ENCODE peak calls at places on chromosomes 4 and X, in eight cellular contexts. M, A, U, T, G, J, C and F are unnamed samples.

GRCh38 chr4:142267101-142267500 is 579.0 kb downstream of the INPP4B start:
- DNase-seq in M (no peak), A (no peak), U (no peak), T (no peak), G (no peak), J (no peak), C (no peak), F (no peak)

GRCh38 chr4:145557720-145558119 is 61.5 kb upstream of the MMAA start:
- DNase-seq in M (peak), A (peak), U (peak), T (peak), G (no peak), J (peak), C (peak), F (peak)

GRCh38 chrX:69314436-69315348 is 149.4 kb upstream of the PJA1 start:
- DNase-seq in M (no peak), A (no peak), U (no peak), T (no peak), G (no peak), J (no peak), C (no peak), F (no peak)

GRCh38 chr4:27886075-27886474 is 1025.4 kb downstream of the STIM2 start:
- DNase-seq in M (no peak), A (no peak), U (no peak), T (no peak), G (no peak), J (no peak), C (no peak), F (no peak)

GRCh38 chrX:136780738-136781137 is at the start of gene ARHGEF6:
- DNase-seq in M (no peak), A (no peak), U (peak), T (no peak), G (no peak), J (no peak), C (no peak), F (no peak)

GRCh38 chrX:2502120-2502667 is 1.4 kb upstream of the DHRSX start:
- DNase-seq in M (no peak), A (no peak), U (no peak), T (no peak), G (no peak), J (no peak), C (no peak), F (no peak)

GRCh38 chr4:111494971-111495370 is 650.3 kb upstream of the FAM241A start:
- DNase-seq in M (no peak), A (no peak), U (no peak), T (no peak), G (no peak), J (no peak), C (no peak), F (no peak)

GRCh38 chr4:132557660-132558059 is 591.4 kb upstream of the PCDH10 start:
- DNase-seq in M (no peak), A (no peak), U (no peak), T (peak), G (no peak), J (no peak), C (no peak), F (no peak)

GRCh38 chr4:158826882-158827281 is 58.1 kb downstream of the FNIP2 start:
- DNase-seq in M (no peak), A (peak), U (no peak), T (no peak), G (no peak), J (no peak), C (no peak), F (no peak)

GRCh38 chr4:61714387-61714890 is 514.3 kb downstream of the ADGRL3 start:
- DNase-seq in M (no peak), A (no peak), U (no peak), T (no peak), G (no peak), J (no peak), C (no peak), F (no peak)

GRCh38 chr4:115042496-115042895 is 70.9 kb downstream of the NDST4 start:
- DNase-seq in M (no peak), A (peak), U (no peak), T (peak), G (no peak), J (no peak), C (no peak), F (no peak)

GRCh38 chrX:150680974-150681373 is 12.2 kb upstream of the MTMR1 start:
- DNase-seq in M (no peak), A (peak), U (no peak), T (peak), G (no peak), J (no peak), C (no peak), F (no peak)

GRCh38 chr4:8007581-8007980 is 67.9 kb upstream of the AFAP1 start:
- DNase-seq in M (no peak), A (no peak), U (no peak), T (no peak), G (no peak), J (no peak), C (no peak), F (no peak)

GRCh38 chr4:53055274-53055673 is 193.2 kb downstream of the RASL11B start:
- DNase-seq in M (no peak), A (peak), U (no peak), T (no peak), G (no peak), J (no peak), C (no peak), F (no peak)

GRCh38 chr4:183959349-183959748 is 54.2 kb downstream of the STOX2 start:
- DNase-seq in M (no peak), A (no peak), U (no peak), T (no peak), G (no peak), J (no peak), C (no peak), F (no peak)

GRCh38 chr4:2007804-2008670 is 737 bp downstream of the NELFA start:
- DNase-seq in M (peak), A (no peak), U (no peak), T (peak), G (no peak), J (no peak), C (peak), F (no peak)

GRCh38 chr4:88791274-88791673 is 93.6 kb upstream of the NAP1L5 start:
- DNase-seq in M (no peak), A (peak), U (peak), T (no peak), G (no peak), J (no peak), C (no peak), F (no peak)

GRCh38 chrX:132613801-132614200 is 125.0 kb upstream of the MBNL3 start:
- DNase-seq in M (no peak), A (no peak), U (no peak), T (no peak), G (no peak), J (no peak), C (no peak), F (no peak)

GRCh38 chrX:132612990-132613564 is 124.2 kb upstream of the MBNL3 start:
- DNase-seq in M (peak), A (peak), U (peak), T (peak), G (no peak), J (no peak), C (peak), F (peak)

GRCh38 chrX:132614297-132614696 is 125.5 kb upstream of the MBNL3 start:
- DNase-seq in M (no peak), A (no peak), U (peak), T (peak), G (no peak), J (no peak), C (no peak), F (no peak)

GRCh38 chrX:132618810-132619209 is 130.0 kb upstream of the MBNL3 start:
- DNase-seq in M (no peak), A (no peak), U (no peak), T (no peak), G (no peak), J (no peak), C (no peak), F (no peak)

DNA sequence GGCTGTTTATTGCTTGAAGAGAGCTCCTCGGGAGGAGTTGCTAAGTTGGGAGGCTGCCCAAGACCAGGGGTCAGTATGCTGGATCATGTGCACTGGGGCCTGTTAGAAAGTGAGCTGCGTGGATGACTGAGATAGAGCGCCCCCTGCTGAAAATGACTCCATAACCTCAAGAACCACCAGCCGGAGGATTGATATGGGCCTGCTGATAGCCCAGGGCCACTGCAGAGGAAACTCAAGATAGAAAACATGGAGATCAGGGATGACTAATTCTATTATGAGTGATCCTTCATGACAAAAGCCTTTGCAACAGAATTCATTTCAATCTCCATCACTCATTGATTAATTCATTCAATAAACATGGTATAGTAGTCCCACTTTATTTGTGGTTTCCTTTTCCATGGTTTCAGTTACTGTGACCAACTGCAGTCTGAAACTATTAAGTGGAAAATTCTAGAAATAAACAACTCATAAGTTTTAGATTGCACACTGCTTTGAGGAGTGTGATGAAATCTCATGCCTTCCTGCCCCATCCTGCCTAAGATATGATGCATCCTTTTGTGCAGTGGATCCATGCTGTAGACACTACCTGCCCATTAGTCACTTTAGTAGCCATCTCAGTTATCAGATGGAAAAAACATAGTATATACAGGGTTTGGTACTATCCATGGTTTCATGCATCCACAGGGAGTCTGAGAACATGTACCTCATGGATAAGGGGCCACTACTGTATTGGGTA is 126.7 kb upstream of the MBNL3 start:
- DNase-seq in M (peak), A (peak), U (peak), T (peak), G (no peak), J (no peak), C (peak), F (peak)
- TF ChIP-seq CTCF in M (peak), A (peak), U (peak), T (peak), G (peak), J (peak), C (peak), F (peak)

GRCh38 chrX:86137071-86137470 is 11.2 kb upstream of the DACH2 start:
- DNase-seq in M (no peak), A (peak), U (no peak), T (no peak), G (no peak), J (no peak), C (no peak), F (no peak)

GRCh38 chrX:86133761-86134160 is 14.5 kb upstream of the DACH2 start:
- DNase-seq in M (no peak), A (no peak), U (peak), T (peak), G (no peak), J (no peak), C (no peak), F (no peak)
- TF ChIP-seq CTCF in M (peak), A (peak), U (peak), T (peak), G (peak), J (peak), C (peak), F (peak)

GRCh38 chrX:49039598-49040375 is 3.4 kb downstream of the TFE3 start:
- DNase-seq in M (peak), A (peak), U (peak), T (peak), G (no peak), J (peak), C (no peak), F (peak)
- TF ChIP-seq CTCF in M (no peak), A (peak), U (no peak), T (peak), G (no peak), J (no peak), C (no peak), F (no peak)

GRCh38 chr4:133812954-133813353 is 388.6 kb downstream of the PABPC4L start:
- DNase-seq in M (no peak), A (no peak), U (no peak), T (no peak), G (no peak), J (no peak), C (no peak), F (no peak)
- TF ChIP-seq CTCF in M (no peak), A (no peak), U (no peak), T (no peak), G (no peak), J (no peak), C (no peak), F (no peak)

GRCh38 chr4:55029321-55029720 is 96.1 kb downstream of the KDR start:
- DNase-seq in M (no peak), A (no peak), U (no peak), T (no peak), G (no peak), J (no peak), C (no peak), F (no peak)

GRCh38 chr4:55030606-55031005 is 94.8 kb downstream of the KDR start:
- DNase-seq in M (no peak), A (no peak), U (no peak), T (no peak), G (no peak), J (no peak), C (no peak), F (no peak)

GRCh38 chr4:55028196-55028595 is 97.2 kb downstream of the KDR start:
- DNase-seq in M (no peak), A (no peak), U (no peak), T (no peak), G (no peak), J (no peak), C (no peak), F (no peak)

GRCh38 chr4:55031158-55031557 is 94.2 kb downstream of the KDR start:
- DNase-seq in M (no peak), A (no peak), U (no peak), T (no peak), G (no peak), J (no peak), C (no peak), F (no peak)

GRCh38 chr4:55029838-55030503 is 95.4 kb downstream of the KDR start:
- DNase-seq in M (peak), A (no peak), U (no peak), T (no peak), G (no peak), J (no peak), C (no peak), F (no peak)
- TF ChIP-seq CTCF in M (no peak), A (no peak), U (no peak), T (no peak), G (no peak), J (no peak), C (no peak), F (no peak)

GRCh38 chr4:78058591-78059523 is 1.7 kb downstream of the FRAS1 start:
- DNase-seq in M (peak), A (peak), U (no peak), T (peak), G (peak), J (peak), C (peak), F (peak)

GRCh38 chr4:78057600-78058560 is 757 bp downstream of the FRAS1 start:
- DNase-seq in M (peak), A (peak), U (peak), T (peak), G (peak), J (peak), C (peak), F (peak)

GRCh38 chr4:78059524-78059889 is 2.4 kb downstream of the FRAS1 start:
- DNase-seq in M (peak), A (peak), U (peak), T (peak), G (no peak), J (peak), C (peak), F (peak)

GRCh38 chr4:78056265-78057129 is 626 bp upstream of the FRAS1 start:
- DNase-seq in M (peak), A (peak), U (peak), T (peak), G (peak), J (peak), C (peak), F (peak)

DNA sequence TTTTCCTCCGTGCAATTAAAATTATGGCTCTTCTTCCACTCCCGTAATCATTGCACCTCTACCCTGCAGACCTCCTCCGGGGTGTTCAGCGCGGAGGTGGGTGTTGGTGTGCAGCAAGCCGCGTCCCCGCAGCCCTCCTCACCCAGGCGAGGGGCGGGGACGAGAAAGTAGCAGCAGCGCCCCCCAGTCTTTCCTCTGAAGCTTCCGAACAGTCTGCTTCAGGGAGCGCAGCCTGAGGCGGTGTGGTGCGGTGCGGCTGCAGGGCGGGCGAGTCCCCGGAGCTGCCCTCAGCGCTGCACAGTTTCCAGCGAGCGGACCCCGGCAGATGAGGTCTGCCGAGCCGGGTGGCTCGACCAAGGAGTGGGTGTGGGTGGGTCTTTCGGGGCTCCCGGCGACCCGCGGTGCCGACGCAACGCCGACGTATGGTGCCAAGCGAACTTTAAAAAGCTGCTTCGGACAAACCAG is at the start of gene FRAS1:
- DNase-seq in M (peak), A (peak), U (no peak), T (peak), G (peak), J (peak), C (peak), F (peak)
- TF ChIP-seq CTCF in M (no peak), A (no peak), U (no peak), T (no peak), G (no peak), J (peak), C (no peak), F (peak)

GRCh38 chrX:131827935-131828334 is 195.2 kb upstream of the STK26 start:
- DNase-seq in M (peak), A (no peak), U (peak), T (peak), G (peak), J (no peak), C (no peak), F (no peak)
- TF ChIP-seq CTCF in M (no peak), A (peak), U (no peak), T (peak), G (peak), J (no peak), C (peak), F (peak)

GRCh38 chrX:103253608-103254007 is 1.3 kb downstream of the TCEAL8 start:
- DNase-seq in M (peak), A (no peak), U (no peak), T (no peak), G (no peak), J (no peak), C (no peak), F (no peak)

GRCh38 chrX:103248553-103248952 is 6.4 kb downstream of the TCEAL8 start:
- DNase-seq in M (no peak), A (peak), U (peak), T (peak), G (no peak), J (peak), C (peak), F (no peak)

GRCh38 chrX:103250977-103251376 is 4.0 kb downstream of the TCEAL8 start:
- DNase-seq in M (no peak), A (peak), U (no peak), T (no peak), G (no peak), J (no peak), C (no peak), F (no peak)

GRCh38 chrX:103254171-103254824 is 657 bp downstream of the TCEAL8 start:
- DNase-seq in M (peak), A (peak), U (peak), T (peak), G (peak), J (no peak), C (peak), F (peak)

DNA sequence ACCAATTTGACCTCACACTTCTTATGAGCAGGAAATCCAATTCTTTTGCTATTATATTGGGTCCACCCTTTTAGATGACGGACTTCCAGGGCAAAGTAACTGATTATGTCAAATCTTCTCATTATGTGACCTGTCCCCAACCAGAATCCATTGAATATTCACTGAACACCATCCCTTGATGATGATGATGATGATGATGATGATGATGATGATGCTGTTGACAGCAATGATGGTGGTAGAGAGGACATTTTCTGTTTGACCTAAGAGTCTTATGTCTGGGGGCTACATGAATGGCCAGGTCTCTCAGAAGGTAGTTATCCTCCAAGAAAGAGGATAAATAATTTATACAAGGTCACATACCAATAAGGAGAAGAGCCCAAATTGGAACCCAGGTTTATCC is 5.2 kb downstream of the TCEAL8 start:
- DNase-seq in M (no peak), A (no peak), U (no peak), T (no peak), G (no peak), J (no peak), C (no peak), F (no peak)
- TF ChIP-seq CTCF in M (no peak), A (no peak), U (no peak), T (no peak), G (no peak), J (no peak), C (no peak), F (no peak)